ENCODE peak calls at places on chromosomes 2 and 18, in five cellular contexts. N is Daoy, S is uterus, H is brain microvascular endothelial cell, T is ACHN. D is an unnamed sample.

GRCh38 chr2:82494744-82495143 is 1964.3 kb downstream of the SUCLG1 start:
- DNase-seq in N (no peak), S (no peak), H (no peak), T (no peak), D (no peak)

GRCh38 chr2:201182650-201183372 is at the start of gene CASP10:
- DNase-seq in N (peak), S (no peak), H (peak), T (peak), D (peak)

GRCh38 chr2:42218712-42219111 is 49.6 kb downstream of the EML4 start:
- DNase-seq in N (no peak), S (no peak), H (no peak), T (no peak), D (no peak)

GRCh38 chr2:233489666-233490065 is 76.9 kb downstream of the USP40 start:
- DNase-seq in N (no peak), S (no peak), H (peak), T (peak), D (no peak)

GRCh38 chr2:240532032-240532775 is 25.6 kb downstream of the ANKMY1 start:
- DNase-seq in N (no peak), S (no peak), H (no peak), T (peak), D (no peak)

GRCh38 chr2:160942505-160943125 is 217.6 kb upstream of the TANK start:
- DNase-seq in N (no peak), S (no peak), H (no peak), T (no peak), D (no peak)

GRCh38 chr2:120237491-120237902 is 14.3 kb upstream of the TMEM185B start:
- DNase-seq in N (peak), S (no peak), H (peak), T (peak), D (no peak)

GRCh38 chr18:74597662-74598349 is at the start of gene ZNF407:
- DNase-seq in N (peak), S (peak), H (peak), T (peak), D (peak)

GRCh38 chr2:120765911-120766757 is 30.5 kb downstream of the GLI2 start:
- DNase-seq in N (peak), S (peak), H (peak), T (no peak), D (no peak)

GRCh38 chr2:46549159-46549902 is 70.0 kb downstream of the TMEM247 start:
- DNase-seq in N (no peak), S (no peak), H (no peak), T (no peak), D (no peak)

GRCh38 chr2:40103163-40103562 is 324.1 kb upstream of the THUMPD2 start:
- DNase-seq in N (peak), S (no peak), H (no peak), T (no peak), D (no peak)

GRCh38 chr2:27263287-27264252 is 723 bp upstream of the SLC30A3 start:
- DNase-seq in N (no peak), S (no peak), H (no peak), T (no peak), D (no peak)

GRCh38 chr2:179686069-179686468 is 175.3 kb downstream of the ZNF385B start:
- DNase-seq in N (no peak), S (no peak), H (no peak), T (no peak), D (no peak)

GRCh38 chr2:41004700-41005099 is 552.8 kb upstream of the SLC8A1 start:
- DNase-seq in N (no peak), S (no peak), H (no peak), T (no peak), D (no peak)

GRCh38 chr2:230930149-230930780 is 5.2 kb upstream of the GPR55 start:
- DNase-seq in N (no peak), S (no peak), H (no peak), T (no peak), D (no peak)

GRCh38 chr2:5915926-5916325 is 223.7 kb downstream of the SOX11 start:
- DNase-seq in N (peak), S (no peak), H (peak), T (peak), D (peak)

GRCh38 chr18:63301458-63301857 is 18.1 kb downstream of the BCL2 start:
- DNase-seq in N (no peak), S (no peak), H (peak), T (no peak), D (no peak)

GRCh38 chr2:75190271-75190990 is 8.9 kb downstream of the TACR1 start:
- DNase-seq in N (no peak), S (no peak), H (no peak), T (no peak), D (no peak)

GRCh38 chr18:75088622-75089211 is 120.2 kb downstream of the PTGR3 start:
- DNase-seq in N (no peak), S (no peak), H (no peak), T (no peak), D (no peak)

GRCh38 chr2:209663149-209663548 is 108.5 kb upstream of the UNC80 start:
- DNase-seq in N (peak), S (no peak), H (peak), T (peak), D (no peak)

GRCh38 chr18:67515987-67516431 is 511 bp downstream of the DSEL start:
- DNase-seq in N (peak), S (peak), H (peak), T (peak), D (peak)

GRCh38 chr2:39736593-39736992 is 42.5 kb downstream of the THUMPD2 start:
- DNase-seq in N (peak), S (no peak), H (peak), T (no peak), D (no peak)

GRCh38 chr18:77765468-77765867 is 515.8 kb downstream of the GALR1 start:
- DNase-seq in N (peak), S (no peak), H (peak), T (peak), D (peak)

GRCh38 chr18:43932140-43932539 is 654.9 kb upstream of the SYT4 start:
- DNase-seq in N (no peak), S (no peak), H (no peak), T (no peak), D (no peak)

GRCh38 chr2:226002438-226002837 is 602.9 kb downstream of the NYAP2 start:
- DNase-seq in N (peak), S (peak), H (peak), T (peak), D (peak)

GRCh38 chr2:141692829-141693228 is 438.0 kb downstream of the LRP1B start:
- DNase-seq in N (no peak), S (no peak), H (no peak), T (no peak), D (no peak)

GRCh38 chr2:111048856-111049551 is 71.7 kb upstream of the BCL2L11 start:
- DNase-seq in N (no peak), S (no peak), H (no peak), T (no peak), D (no peak)

GRCh38 chr2:7523557-7524210 is 606.5 kb downstream of the RNF144A start:
- DNase-seq in N (no peak), S (no peak), H (no peak), T (no peak), D (no peak)

GRCh38 chr2:10432315-10433181 is 15.6 kb downstream of the ODC1 start:
- DNase-seq in N (no peak), S (no peak), H (no peak), T (no peak), D (peak)